ENCODE peak calls at places on chromosomes 13 and 19, in ten cellular contexts. F is thoracic aorta; T is DMS153; E is T-helper 17 cell; O is left lung; R is stimulated activated CD4-positive, alpha-beta T cell treated with anti-CD3 and anti-CD28 coated beads, Interleukin-2, amount 100 ng/mL, for 48 hours; U is nucleus accumbens; M is T-helper 2 cell; H is CD8-positive, alpha-beta T cell; V is stimulated activated CD8-positive, alpha-beta memory T cell treated with anti-CD3 and anti-CD28 coated beads, Interleukin-12 subunit alpha, Interleukin-12 subunit beta, amount 100 ng/mL, for 4 hours. P is an unnamed sample.

GRCh38 chr19:46926201-46927071 is 65.6 kb downstream of the ARHGAP35 start:
- DNase-seq in F (no peak), R (no peak), H (no peak), M (no peak), E (no peak), T (no peak), V (no peak), O (no peak), U (no peak), P (no peak)

GRCh38 chr19:55447421-55448174 is 4.5 kb upstream of the SHISA7 start:
- DNase-seq in F (no peak), M (no peak), V (no peak), H (no peak), U (peak), R (no peak), O (no peak), T (peak), E (no peak), P (peak)

GRCh38 chr13:107493271-107493670 is 722.1 kb downstream of the LIG4 start:
- DNase-seq in F (no peak), H (no peak), T (no peak), U (no peak), M (no peak), O (no peak), R (no peak), V (no peak), E (no peak), P (no peak)

GRCh38 chr19:43525836-43526771 is 897 bp downstream of the ETHE1 start:
- DNase-seq in T (no peak), U (no peak), F (no peak), E (no peak), H (no peak), M (no peak), V (no peak), R (peak), O (no peak), P (no peak)

GRCh38 chr19:21698215-21698614 is 69.2 kb downstream of the ZNF100 start:
- DNase-seq in T (no peak), H (no peak), R (no peak), E (no peak), F (no peak), U (no peak), V (no peak), M (no peak), O (no peak), P (no peak)

GRCh38 chr19:13846533-13847032 is 30.4 kb upstream of the NANOS3 start:
- DNase-seq in V (peak), U (peak), E (peak), M (peak), T (peak), O (peak), F (peak), H (peak), R (peak), P (no peak)

GRCh38 chr13:43861863-43862262 is 17.7 kb downstream of the CCDC122 start:
- DNase-seq in T (no peak), M (no peak), H (no peak), V (no peak), R (no peak), E (no peak), U (no peak), F (no peak), O (no peak), P (no peak)

GRCh38 chr19:35378356-35378755 is 7.5 kb downstream of the GPR42 start:
- DNase-seq in H (no peak), F (no peak), T (no peak), R (no peak), U (no peak), O (no peak), V (no peak), M (no peak), E (no peak), P (peak)

GRCh38 chr13:44199627-44200207 is 173.9 kb upstream of the SERP2 start:
- DNase-seq in V (no peak), E (no peak), T (no peak), M (no peak), U (no peak), F (no peak), R (no peak), O (no peak), H (no peak), P (no peak)

GRCh38 chr19:13260883-13261653 is 110.9 kb downstream of the IER2 start:
- DNase-seq in T (no peak), F (no peak), R (no peak), H (no peak), U (no peak), M (no peak), V (no peak), E (no peak), O (no peak), P (no peak)

GRCh38 chr19:16418597-16418962 is 53.2 kb downstream of the EPS15L1 start:
- DNase-seq in M (no peak), V (no peak), O (no peak), U (no peak), T (no peak), F (no peak), H (no peak), E (no peak), R (no peak), P (no peak)

GRCh38 chr13:32682740-32683139 is 96.5 kb downstream of the PDS5B start:
- DNase-seq in O (peak), T (no peak), H (no peak), U (no peak), V (no peak), R (no peak), F (no peak), M (no peak), E (no peak), P (no peak)

GRCh38 chr19:21569497-21569870 is 64.1 kb downstream of the ZNF429 start:
- DNase-seq in M (no peak), T (peak), H (peak), R (no peak), O (peak), E (peak), U (peak), F (no peak), V (peak), P (no peak)

GRCh38 chr13:80342541-80343371 is 1.8 kb upstream of the SPRY2 start:
- DNase-seq in T (peak), E (peak), M (peak), H (peak), F (no peak), O (peak), U (peak), R (peak), V (peak), P (peak)

GRCh38 chr13:44969858-44970484 is 19.3 kb downstream of the NUFIP1 start:
- DNase-seq in U (no peak), F (no peak), O (no peak), M (no peak), E (no peak), V (no peak), H (no peak), T (peak), R (no peak), P (no peak)

GRCh38 chr19:6509118-6509971 is 7.2 kb upstream of the TUBB4A start:
- DNase-seq in H (no peak), M (no peak), R (no peak), F (no peak), E (no peak), T (no peak), V (no peak), U (peak), O (no peak), P (no peak)

GRCh38 chr19:1906985-1907562 is 1.9 kb downstream of the ADAT3 start:
- DNase-seq in T (no peak), F (no peak), R (no peak), H (no peak), V (no peak), O (no peak), M (no peak), U (no peak), E (no peak), P (no peak)

GRCh38 chr19:29367701-29368306 is 154.9 kb upstream of the UQCRFS1 start:
- DNase-seq in V (no peak), F (no peak), R (no peak), O (no peak), U (no peak), H (no peak), T (no peak), M (no peak), E (no peak), P (no peak)

GRCh38 chr13:109163052-109163413 is 533.6 kb downstream of the MYO16 start:
- DNase-seq in O (no peak), E (no peak), M (no peak), T (no peak), V (no peak), R (no peak), H (no peak), F (no peak), U (no peak), P (no peak)

GRCh38 chr19:2353895-2354592 is 6.0 kb upstream of the TMPRSS9 start:
- DNase-seq in T (no peak), E (no peak), H (no peak), V (no peak), U (no peak), O (peak), R (no peak), M (no peak), F (no peak), P (peak)

GRCh38 chr19:47414469-47414868 is 4.9 kb downstream of the MEIS3 start:
- DNase-seq in M (no peak), H (no peak), V (no peak), O (no peak), U (no peak), E (no peak), T (no peak), F (no peak), R (no peak), P (no peak)

GRCh38 chr19:3397266-3398022 is 31.1 kb downstream of the NFIC start:
- DNase-seq in T (no peak), R (no peak), V (no peak), M (no peak), O (no peak), E (no peak), U (no peak), F (no peak), H (no peak), P (no peak)

GRCh38 chr19:16363133-16363851 is 38.7 kb downstream of the KLF2 start:
- DNase-seq in V (no peak), M (no peak), F (no peak), T (peak), H (no peak), R (no peak), U (no peak), E (no peak), O (peak), P (no peak)

GRCh38 chr19:3366104-3366760 is at the start of gene NFIC:
- DNase-seq in R (peak), O (peak), F (no peak), V (no peak), E (no peak), H (no peak), M (no peak), T (peak), U (peak), P (peak)

GRCh38 chr19:46745521-46746280 is at the start of gene FKRP:
- DNase-seq in U (peak), R (peak), E (no peak), M (no peak), O (peak), H (peak), F (no peak), T (no peak), V (peak), P (peak)

GRCh38 chr19:57620673-57621348 is 6.8 kb downstream of the ZNF134 start:
- DNase-seq in E (no peak), F (no peak), H (no peak), R (no peak), V (no peak), O (no peak), T (no peak), U (no peak), M (no peak), P (no peak)

GRCh38 chr13:70964124-70964523 is 855.9 kb upstream of the KLHL1 start:
- DNase-seq in R (no peak), H (no peak), E (no peak), U (no peak), T (peak), M (no peak), F (no peak), V (no peak), O (no peak), P (no peak)

GRCh38 chr13:110265341-110265681 is 41.6 kb downstream of the COL4A1 start:
- DNase-seq in F (no peak), V (no peak), U (no peak), H (no peak), T (peak), E (no peak), R (no peak), O (no peak), M (no peak), P (no peak)

GRCh38 chr13:111382877-111383276 is 62.4 kb downstream of the TEX29 start:
- DNase-seq in V (no peak), E (no peak), T (no peak), M (no peak), U (no peak), O (no peak), H (no peak), R (no peak), F (no peak), P (no peak)

GRCh38 chr13:99827011-99827410 is 144.6 kb downstream of the ZIC5 start:
- DNase-seq in R (no peak), V (no peak), M (no peak), T (no peak), U (no peak), E (no peak), F (no peak), O (no peak), H (no peak), P (no peak)

GRCh38 chr13:99357149-99357596 is 50.0 kb upstream of the GPR183 start:
- DNase-seq in F (no peak), H (no peak), U (no peak), V (no peak), M (no peak), R (peak), E (no peak), T (no peak), O (no peak), P (no peak)

GRCh38 chr19:17205237-17206140 is 9.7 kb upstream of the USE1 start:
- DNase-seq in R (peak), H (peak), M (peak), E (peak), U (peak), F (no peak), V (no peak), T (no peak), O (peak), P (no peak)

GRCh38 chr19:13615890-13616289 is 109.6 kb upstream of the CACNA1A start:
- DNase-seq in R (no peak), H (no peak), T (no peak), E (no peak), O (no peak), U (no peak), M (no peak), V (no peak), F (no peak), P (no peak)

GRCh38 chr13:85590231-85590931 is 208.8 kb downstream of the SLITRK6 start:
- DNase-seq in H (no peak), R (no peak), O (no peak), V (no peak), T (no peak), M (no peak), F (no peak), E (no peak), U (no peak), P (no peak)

GRCh38 chr19:4861147-4861546 is 6.3 kb downstream of the PLIN3 start:
- DNase-seq in V (no peak), H (no peak), M (no peak), F (no peak), U (no peak), T (peak), R (no peak), O (no peak), E (no peak), P (no peak)

GRCh38 chr19:37348060-37348459 is 22.8 kb upstream of the ZNF527 start:
- DNase-seq in O (no peak), F (no peak), T (no peak), H (no peak), M (no peak), E (no peak), U (no peak), V (no peak), R (no peak), P (no peak)